ENCODE peak calls at places on chromosomes 1 and 21, in eight cellular contexts. C is GM23248, D is mucosa of descending colon, R is heart left ventricle, M is tibial nerve, Q is ascending aorta, L is endodermal cell, X is adipocyte. P is an unnamed sample. For H3K9me3 and H3K4me1, the result is how much of the 10 kb centered on the place peaks cover.

GRCh38 chr1:32337855-32338636 is 2.0 kb upstream of the MARCKSL1 start:
- DNase-seq in L (no peak), C (no peak), M (no peak), Q (no peak), D (peak), X (no peak), R (peak), P (no peak)

GRCh38 chr21:35924714-35925301 is 135.5 kb downstream of the SETD4 start:
- DNase-seq in X (peak), R (no peak), Q (no peak), L (no peak), C (peak), D (no peak), M (peak), P (no peak)

GRCh38 chr1:218711884-218712674 is 366.9 kb downstream of the TGFB2 start:
- DNase-seq in X (no peak), Q (no peak), R (no peak), L (no peak), D (no peak), M (no peak), C (peak), P (no peak)

GRCh38 chr1:208131631-208132286 is 112.4 kb downstream of the PLXNA2 start:
- DNase-seq in M (no peak), R (no peak), X (no peak), L (peak), D (no peak), C (no peak), Q (no peak), P (no peak)

GRCh38 chr21:15333943-15334342 is 269.1 kb upstream of the NRIP1 start:
- DNase-seq in D (no peak), L (no peak), C (no peak), X (no peak), Q (no peak), R (no peak), M (no peak), P (no peak)

GRCh38 chr1:33319949-33320618 is 814 bp downstream of the A3GALT2 start:
- DNase-seq in Q (no peak), L (no peak), C (no peak), D (no peak), R (no peak), M (no peak), X (no peak), P (no peak)

GRCh38 chr1:206716519-206717236 is 32.0 kb downstream of the MAPKAPK2 start:
- DNase-seq in L (no peak), Q (no peak), X (no peak), M (no peak), D (no peak), C (peak), R (no peak), P (no peak)

GRCh38 chr1:85048296-85049064 is at the start of gene MCOLN3:
- DNase-seq in Q (no peak), X (peak), L (peak), C (peak), M (no peak), R (no peak), D (peak), P (peak)

GRCh38 chr1:184418955-184419733 is 32.3 kb downstream of the C1orf21 start:
- DNase-seq in R (no peak), M (no peak), D (no peak), L (no peak), Q (no peak), X (no peak), C (no peak), P (no peak)

GRCh38 chr1:239112092-239112491 is 274.3 kb upstream of the CHRM3 start:
- DNase-seq in M (no peak), X (no peak), D (no peak), C (no peak), L (no peak), Q (no peak), R (no peak), P (no peak)

GRCh38 chr21:37871121-37871862 is 45.0 kb downstream of the KCNJ6 start:
- DNase-seq in L (no peak), C (peak), X (peak), R (no peak), D (no peak), Q (no peak), M (no peak), P (no peak)

GRCh38 chr1:107262472-107263286 is 121.8 kb downstream of the NTNG1 start:
- DNase-seq in R (no peak), C (peak), Q (no peak), X (no peak), D (no peak), M (no peak), L (no peak), P (no peak)

DNA sequence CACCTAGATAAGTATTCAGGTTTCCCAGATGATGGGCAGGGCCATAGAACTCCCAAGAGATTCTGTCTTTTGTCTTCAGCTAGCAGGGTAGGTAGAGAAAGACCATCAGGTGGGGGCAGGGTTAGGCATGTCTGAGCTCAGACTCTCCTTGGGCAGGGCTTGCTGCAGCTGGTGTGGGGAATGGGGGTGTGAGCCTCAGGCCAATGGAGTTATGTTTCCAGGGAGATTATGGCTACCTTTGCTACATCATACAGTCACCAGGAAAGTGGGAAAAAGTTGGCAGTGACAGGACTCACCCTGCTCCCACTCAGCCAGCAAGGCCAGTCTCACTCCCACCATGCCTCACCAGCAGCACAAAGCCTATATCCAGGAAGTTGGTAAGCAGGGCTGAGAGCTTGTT is 77.8 kb downstream of the DRAM2 start:
- DNase-seq in M (no peak), Q (no peak), C (no peak), R (no peak), D (no peak), X (no peak), L (no peak), P (no peak)
- H3K9me3 ChIP-seq in M (under half), Q (under half), C (under half), R (half or more), D (under half), X (under half), L (under half), P (under half)

GRCh38 chr1:116387551-116387950 is 14.5 kb downstream of the ATP1A1 start:
- DNase-seq in D (no peak), R (no peak), M (no peak), L (no peak), X (no peak), Q (no peak), C (no peak), P (no peak)
- H3K4me1 ChIP-seq in D (under half), R (under half), M (under half), L (under half), X (under half), Q (under half), C (under half), P (under half)

GRCh38 chr1:86916752-86917151 is 2.3 kb downstream of the HS2ST1 start:
- DNase-seq in D (no peak), L (no peak), M (no peak), R (no peak), Q (no peak), X (no peak), C (no peak), P (no peak)

GRCh38 chr1:86925742-86926141 is 11.3 kb downstream of the HS2ST1 start:
- DNase-seq in R (no peak), X (no peak), L (no peak), C (no peak), Q (no peak), D (no peak), M (no peak), P (no peak)

GRCh38 chr1:86924324-86924960 is 10.0 kb downstream of the HS2ST1 start:
- DNase-seq in C (no peak), Q (no peak), X (no peak), M (no peak), D (no peak), R (no peak), L (no peak), P (no peak)

GRCh38 chr1:86926886-86927285 is 12.5 kb downstream of the HS2ST1 start:
- DNase-seq in Q (no peak), L (no peak), X (peak), M (no peak), R (no peak), C (peak), D (no peak), P (no peak)

DNA sequence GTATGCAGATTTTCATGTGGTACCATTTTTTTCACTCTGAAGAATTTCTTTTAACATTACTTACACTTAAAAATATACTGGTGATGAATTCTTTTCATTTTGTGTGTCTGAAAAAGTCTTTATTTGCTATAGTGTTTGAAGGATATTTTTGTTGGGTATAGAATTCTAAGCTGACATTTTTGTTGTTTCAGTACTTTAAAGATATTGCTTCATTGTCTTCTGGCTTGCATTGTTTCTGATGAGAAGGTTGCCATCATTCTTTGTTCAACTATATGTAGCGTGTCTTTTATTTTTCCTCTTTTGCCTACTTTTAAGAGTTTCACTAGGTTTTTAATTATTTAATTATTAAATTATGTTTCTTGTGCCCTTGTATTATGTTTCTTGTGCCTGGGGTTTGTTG is 8.0 kb downstream of the HS2ST1 start:
- DNase-seq in Q (no peak), L (no peak), D (no peak), R (no peak), X (no peak), C (no peak), M (no peak), P (no peak)
- H3K9me3 ChIP-seq in Q (under half), L (half or more), D (under half), R (under half), X (under half), C (under half), M (under half), P (under half)

GRCh38 chr1:39105841-39106765 is 80.0 kb downstream of the NDUFS5 start:
- DNase-seq in R (peak), D (peak), L (peak), M (peak), X (peak), C (peak), Q (no peak), P (peak)
- H3K4me1 ChIP-seq in R (under half), D (under half), L (under half), M (under half), X (half or more), C (half or more), Q (under half), P (under half)